ENCODE peak calls at places on chromosome 11, in five cellular contexts. K is K562, T is SK-N-SH, J is HCT116, V is HepG2. P is an unnamed sample.

GRCh38 chr11:73213196-73214143 is 4.6 kb upstream of the P2RY2 start:
- DNase-seq in K (no peak), T (no peak), J (no peak), V (peak), P (no peak)

GRCh38 chr11:106161775-106162174 is 84.3 kb downstream of the AASDHPPT start:
- DNase-seq in K (no peak), T (no peak), J (no peak), V (no peak), P (no peak)

GRCh38 chr11:61254403-61255025 is 13.5 kb downstream of the PGA5 start:
- DNase-seq in K (peak), T (peak), J (peak), V (peak), P (peak)

GRCh38 chr11:10930961-10931760 is 73.3 kb upstream of the ZBED5 start:
- DNase-seq in K (peak), T (peak), J (no peak), V (no peak), P (peak)

GRCh38 chr11:124394408-124394807 is 4.4 kb downstream of the OR8B3 start:
- DNase-seq in K (peak), T (no peak), J (no peak), V (no peak), P (no peak)

GRCh38 chr11:12410006-12410728 is 32.8 kb downstream of the PARVA start:
- DNase-seq in K (no peak), T (peak), J (no peak), V (no peak), P (no peak)

GRCh38 chr11:11876458-11876857 is 34.7 kb downstream of the USP47 start:
- DNase-seq in K (peak), T (no peak), J (peak), V (peak), P (no peak)

GRCh38 chr11:73509188-73509587 is 88.7 kb downstream of the FAM168A start:
- DNase-seq in K (no peak), T (no peak), J (no peak), V (peak), P (no peak)

GRCh38 chr11:114159320-114159719 is 99.8 kb downstream of the ZBTB16 start:
- DNase-seq in K (no peak), T (no peak), J (no peak), V (no peak), P (no peak)

GRCh38 chr11:35349897-35350296 is 69.5 kb downstream of the SLC1A2 start:
- DNase-seq in K (no peak), T (no peak), J (no peak), V (no peak), P (no peak)

DNA sequence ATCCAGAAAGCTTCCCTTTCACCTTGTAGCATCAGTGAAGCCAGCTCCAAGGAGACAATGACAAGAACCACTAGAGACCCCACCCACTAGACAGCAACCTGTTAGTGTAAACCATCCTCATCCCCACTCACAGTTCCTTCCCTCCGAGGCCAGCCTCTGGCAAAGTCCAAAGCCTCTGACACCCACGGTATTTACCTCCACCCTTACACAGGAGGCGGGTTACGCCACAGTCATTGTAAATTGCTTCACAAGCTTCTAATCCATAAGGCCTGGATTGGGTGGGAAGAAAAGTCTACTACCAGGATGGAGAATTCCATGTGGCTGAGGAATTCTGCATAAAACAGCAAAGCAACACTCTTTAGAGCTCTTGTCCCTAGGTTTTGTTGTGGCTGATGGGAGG is 287.4 kb downstream of the BUD13 start:
- DNase-seq in K (no peak), T (no peak), J (no peak), V (peak), P (no peak)
- TF ChIP-seq JUND in K (no peak), T (no peak), J (no peak), V (no peak), P (no peak)

GRCh38 chr11:33256031-33256807 is 962 bp upstream of the HIPK3 start:
- DNase-seq in K (peak), T (peak), J (no peak), V (no peak), P (no peak)
- TF ChIP-seq JUND in K (no peak), T (no peak), J (no peak), V (no peak), P (no peak)

DNA sequence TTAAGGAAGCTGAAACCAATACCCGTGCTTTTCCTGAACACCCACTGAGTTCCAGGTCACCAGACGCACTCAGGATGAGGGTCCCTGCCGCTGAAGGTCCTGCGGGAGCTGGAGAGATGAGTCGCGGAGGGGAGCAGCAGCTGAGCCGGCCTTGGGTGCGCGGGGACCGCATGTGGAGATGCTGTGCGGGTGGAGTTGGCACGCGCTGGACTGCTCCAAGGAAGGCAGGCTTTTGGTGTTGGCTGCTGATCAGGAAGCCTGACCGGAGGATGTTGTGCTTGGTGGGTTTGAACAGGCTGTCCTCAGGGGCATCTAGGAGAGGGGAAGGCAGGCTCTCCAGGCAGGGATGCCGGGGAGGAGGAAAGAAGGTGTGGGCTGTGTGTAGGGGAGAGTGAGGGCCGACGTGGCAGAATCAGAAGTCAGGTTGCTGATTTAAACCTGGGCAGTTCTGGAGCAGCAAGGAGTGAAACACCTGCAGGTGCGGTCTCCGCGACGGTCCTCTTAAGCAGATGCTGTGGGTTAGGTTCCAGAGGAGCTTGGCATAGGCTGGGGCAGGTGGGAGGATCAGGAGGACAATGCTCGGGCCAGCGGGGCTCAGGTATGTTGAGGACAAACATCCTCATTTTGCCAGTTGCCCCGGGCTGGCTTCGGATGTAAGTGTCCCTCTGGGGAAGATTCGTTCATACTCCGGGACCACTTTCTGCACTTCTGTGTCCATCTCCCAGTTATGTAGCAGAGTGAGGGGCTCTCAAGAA is 197.5 kb upstream of the B3GAT1 start:
- DNase-seq in K (no peak), T (no peak), J (no peak), V (no peak), P (no peak)
- TF ChIP-seq JUND in K (no peak), T (no peak), J (no peak), V (no peak), P (no peak)

GRCh38 chr11:1935156-1936071 is 11.7 kb upstream of the MRPL23 start:
- DNase-seq in K (no peak), T (no peak), J (no peak), V (no peak), P (no peak)

GRCh38 chr11:1932681-1933080 is 13.2 kb downstream of the TNNT3 start:
- DNase-seq in K (no peak), T (no peak), J (no peak), V (no peak), P (no peak)

GRCh38 chr11:1934326-1935155 is 12.6 kb upstream of the MRPL23 start:
- DNase-seq in K (no peak), T (no peak), J (no peak), V (no peak), P (no peak)

GRCh38 chr11:1931791-1932480 is 12.4 kb downstream of the TNNT3 start:
- DNase-seq in K (no peak), T (peak), J (no peak), V (no peak), P (no peak)

DNA sequence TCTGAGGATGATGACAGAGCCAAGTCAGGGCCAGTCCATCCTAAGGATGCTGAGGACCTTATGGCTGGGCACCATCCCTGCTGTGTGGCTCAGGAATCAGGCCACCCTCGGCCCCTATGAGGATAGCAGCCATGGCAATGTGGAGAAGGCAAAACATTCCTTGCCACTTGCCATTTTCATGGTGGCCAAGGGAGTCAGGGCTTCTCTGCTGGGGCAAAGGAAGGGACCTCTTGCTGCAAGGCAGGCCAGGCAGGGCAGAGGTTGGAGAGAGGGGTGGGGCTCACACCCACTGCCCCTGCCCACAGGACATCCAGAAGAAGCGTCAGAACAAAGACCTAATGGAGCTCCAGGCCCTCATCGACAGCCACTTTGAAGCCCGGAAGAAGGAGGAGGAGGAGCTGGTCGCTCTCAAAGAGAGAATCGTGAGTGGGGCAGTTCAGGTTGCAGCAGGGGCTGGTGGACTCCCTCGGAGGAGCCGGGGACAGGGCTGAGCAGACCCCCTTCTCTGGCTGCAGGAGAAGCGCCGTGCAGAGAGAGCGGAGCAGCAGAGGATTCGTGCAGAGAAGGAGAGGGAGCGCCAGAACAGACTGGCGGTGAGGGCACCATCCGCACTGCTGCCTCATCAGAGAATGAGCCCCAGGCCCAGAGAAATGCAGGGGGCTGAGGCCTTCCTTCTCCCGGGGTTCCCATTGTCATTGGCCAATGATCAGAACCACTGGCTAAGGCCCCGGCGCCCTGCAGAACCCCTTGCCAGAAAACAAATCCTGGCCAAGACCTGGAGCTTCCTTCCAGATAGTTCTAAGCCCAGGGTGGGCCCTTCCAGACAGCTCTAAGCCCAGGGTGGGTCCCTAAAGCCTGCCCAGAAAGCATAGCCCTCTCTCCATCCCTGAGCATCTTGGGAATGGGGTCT is 13.5 kb upstream of the MRPL23 start:
- DNase-seq in K (no peak), T (no peak), J (no peak), V (no peak), P (no peak)
- TF ChIP-seq JUND in K (no peak), T (no peak), J (no peak), V (no peak), P (no peak)

GRCh38 chr11:454043-454442 is 4.0 kb downstream of the PTDSS2 start:
- DNase-seq in K (no peak), T (no peak), J (no peak), V (no peak), P (no peak)

GRCh38 chr11:452203-452744 is 2.2 kb downstream of the PTDSS2 start:
- DNase-seq in K (no peak), T (no peak), J (no peak), V (no peak), P (no peak)

GRCh38 chr11:452916-453527 is 2.9 kb downstream of the PTDSS2 start:
- DNase-seq in K (no peak), T (no peak), J (no peak), V (no peak), P (no peak)

GRCh38 chr11:454801-455565 is 4.9 kb downstream of the PTDSS2 start:
- DNase-seq in K (no peak), T (no peak), J (no peak), V (no peak), P (no peak)

DNA sequence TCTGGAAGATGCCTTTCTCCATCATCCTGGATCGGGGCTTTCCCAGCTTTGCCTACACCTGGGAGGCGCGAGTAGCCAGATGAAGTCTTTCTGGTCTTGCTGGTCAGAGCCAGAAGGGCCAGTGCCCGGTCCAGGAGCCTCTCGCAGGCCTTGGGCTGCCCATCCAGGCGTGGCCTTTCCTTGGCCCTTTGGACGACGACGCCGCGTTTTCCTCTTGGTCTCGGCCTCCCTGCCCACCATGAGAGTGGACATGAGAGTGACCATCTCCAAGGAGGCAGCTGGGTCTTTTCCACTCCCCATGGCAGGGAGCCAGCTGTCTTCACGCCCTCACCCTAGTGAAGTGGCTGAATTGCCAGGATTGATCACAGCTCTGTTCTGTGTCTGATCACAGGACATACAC is 3.5 kb downstream of the PTDSS2 start:
- DNase-seq in K (no peak), T (no peak), J (no peak), V (no peak), P (no peak)
- TF ChIP-seq JUND in K (no peak), T (no peak), J (no peak), V (no peak), P (no peak)